ENCODE peak calls at places on chromosomes 6 and 20, in nine cellular contexts. F is suprapubic skin, R is AG04450, G is nephron progenitor cell, T is dorsolateral prefrontal cortex, P is cardiac fibroblast, J is B cell, U is LNCaP clone FGC, Q is foreskin fibroblast. K is an unnamed sample.

GRCh38 chr6:130683761-130684517 is 143.3 kb upstream of the SMLR1 start:
- DNase-seq in F (no peak), R (no peak), G (no peak), T (no peak), P (no peak), J (no peak), U (no peak), Q (no peak), K (no peak)

GRCh38 chr6:143299253-143300166 is 151.0 kb downstream of the ADAT2 start:
- DNase-seq in F (no peak), R (no peak), G (no peak), T (no peak), P (no peak), J (no peak), U (no peak), Q (no peak), K (no peak)

GRCh38 chr6:13803581-13803980 is 10.8 kb downstream of the MCUR1 start:
- DNase-seq in F (no peak), R (no peak), G (no peak), T (no peak), P (no peak), J (no peak), U (no peak), Q (peak), K (no peak)

GRCh38 chr20:32234135-32234808 is 26.6 kb downstream of the POFUT1 start:
- DNase-seq in F (no peak), R (no peak), G (no peak), T (no peak), P (no peak), J (no peak), U (no peak), Q (no peak), K (no peak)

GRCh38 chr6:41698350-41698781 is 37.0 kb downstream of the TFEB start:
- DNase-seq in F (no peak), R (peak), G (no peak), T (no peak), P (peak), J (no peak), U (no peak), Q (peak), K (peak)

GRCh38 chr20:39112196-39112743 is 150.1 kb downstream of the DHX35 start:
- DNase-seq in F (no peak), R (no peak), G (peak), T (peak), P (peak), J (no peak), U (no peak), Q (peak), K (no peak)

GRCh38 chr20:32912688-32913087 is 54.0 kb downstream of the EFCAB8 start:
- DNase-seq in F (no peak), R (no peak), G (no peak), T (no peak), P (no peak), J (no peak), U (no peak), Q (no peak), K (no peak)

GRCh38 chr20:32752458-32753250 is 9.4 kb upstream of the COMMD7 start:
- DNase-seq in F (no peak), R (peak), G (no peak), T (no peak), P (peak), J (no peak), U (no peak), Q (peak), K (no peak)

GRCh38 chr6:117110737-117111136 is 154.6 kb upstream of the VGLL2 start:
- DNase-seq in F (no peak), R (no peak), G (peak), T (no peak), P (no peak), J (no peak), U (no peak), Q (no peak), K (no peak)

GRCh38 chr6:139539852-139540251 is 165.4 kb upstream of the CITED2 start:
- DNase-seq in F (peak), R (peak), G (no peak), T (no peak), P (peak), J (no peak), U (no peak), Q (peak), K (peak)

GRCh38 chr6:36155662-36156061 is 25.3 kb downstream of the MAPK13 start:
- DNase-seq in F (no peak), R (no peak), G (no peak), T (no peak), P (no peak), J (no peak), U (no peak), Q (no peak), K (no peak)

GRCh38 chr6:3726421-3726820 is 25.1 kb downstream of the PXDC1 start:
- DNase-seq in F (no peak), R (no peak), G (no peak), T (no peak), P (no peak), J (no peak), U (no peak), Q (peak), K (no peak)

GRCh38 chr20:42763015-42763414 is 426.7 kb downstream of the PTPRT start:
- DNase-seq in F (no peak), R (no peak), G (no peak), T (no peak), P (no peak), J (no peak), U (no peak), Q (no peak), K (no peak)
- TF ChIP-seq CTCF in F (no peak), R (no peak), G (no peak), T (no peak), P (no peak), J (no peak), U (no peak), Q (no peak), K (no peak)

DNA sequence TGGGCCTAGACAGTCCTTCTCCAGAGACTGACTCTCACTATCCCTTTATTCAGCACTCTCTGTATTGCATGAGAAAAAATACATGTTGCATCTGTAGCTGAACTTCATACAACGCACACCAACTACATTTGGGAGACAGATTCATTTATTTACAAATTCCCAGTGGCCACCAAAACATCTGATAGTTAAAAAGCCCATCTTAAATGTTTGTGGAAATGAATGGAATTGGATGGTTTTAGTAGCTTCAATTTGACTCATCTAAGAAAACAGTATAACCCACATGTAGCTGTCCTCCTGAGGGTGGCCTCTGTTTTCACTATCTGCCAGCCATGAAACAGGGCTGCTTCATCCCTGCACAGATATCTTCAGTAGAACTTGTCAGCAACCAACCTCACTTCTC is 116.3 kb downstream of the PCSK2 start:
- DNase-seq in F (no peak), R (no peak), G (no peak), T (no peak), P (no peak), J (no peak), U (no peak), Q (peak), K (no peak)
- TF ChIP-seq CTCF in F (no peak), R (no peak), G (no peak), T (no peak), P (no peak), J (no peak), U (no peak), Q (no peak), K (no peak)

GRCh38 chr6:73131706-73132105 is 93.6 kb downstream of the KHDC1L start:
- DNase-seq in F (no peak), R (peak), G (no peak), T (no peak), P (peak), J (no peak), U (no peak), Q (peak), K (peak)

GRCh38 chr6:73129653-73130443 is 95.4 kb downstream of the KHDC1L start:
- DNase-seq in F (peak), R (peak), G (peak), T (peak), P (peak), J (peak), U (peak), Q (peak), K (peak)

GRCh38 chr6:73139681-73140080 is 85.6 kb downstream of the KHDC1L start:
- DNase-seq in F (no peak), R (no peak), G (no peak), T (no peak), P (no peak), J (no peak), U (no peak), Q (no peak), K (no peak)

DNA sequence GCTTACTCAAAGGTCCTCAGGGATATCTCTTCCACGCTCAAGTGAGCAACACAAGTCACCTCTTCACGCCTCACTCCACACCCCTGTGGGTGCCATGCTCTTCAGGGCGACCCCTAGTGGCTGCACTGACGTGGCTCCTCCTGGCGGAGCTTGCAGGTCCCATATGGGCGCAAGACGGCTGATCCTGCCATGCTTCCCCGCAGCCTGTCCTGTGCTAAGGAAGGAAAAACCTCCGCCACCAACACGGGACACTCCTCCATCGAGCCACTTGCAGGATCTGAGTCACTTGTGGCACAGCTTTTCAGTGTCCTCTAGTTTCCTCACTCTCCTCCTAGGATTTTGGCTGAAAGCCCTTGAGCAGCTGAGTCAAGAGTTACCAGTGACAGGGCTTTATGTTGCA is 90.7 kb downstream of the KHDC1L start:
- DNase-seq in F (no peak), R (no peak), G (peak), T (peak), P (peak), J (no peak), U (no peak), Q (peak), K (no peak)
- TF ChIP-seq CTCF in F (no peak), R (peak), G (peak), T (peak), P (peak), J (peak), U (peak), Q (no peak), K (peak)

GRCh38 chr6:156933201-156934053 is 156.2 kb downstream of the ARID1B start:
- DNase-seq in F (no peak), R (no peak), G (peak), T (no peak), P (no peak), J (no peak), U (peak), Q (no peak), K (no peak)
- TF ChIP-seq CTCF in F (no peak), R (no peak), G (no peak), T (no peak), P (no peak), J (no peak), U (peak), Q (no peak), K (no peak)

GRCh38 chr6:118283759-118284158 is 264.3 kb upstream of the PLN start:
- DNase-seq in F (no peak), R (peak), G (peak), T (no peak), P (peak), J (no peak), U (peak), Q (peak), K (peak)

GRCh38 chr6:118284736-118285360 is 263.2 kb upstream of the PLN start:
- DNase-seq in F (no peak), R (no peak), G (no peak), T (no peak), P (peak), J (no peak), U (no peak), Q (peak), K (no peak)

GRCh38 chr6:118285791-118286190 is 262.3 kb upstream of the PLN start:
- DNase-seq in F (no peak), R (no peak), G (no peak), T (no peak), P (no peak), J (no peak), U (no peak), Q (peak), K (no peak)

DNA sequence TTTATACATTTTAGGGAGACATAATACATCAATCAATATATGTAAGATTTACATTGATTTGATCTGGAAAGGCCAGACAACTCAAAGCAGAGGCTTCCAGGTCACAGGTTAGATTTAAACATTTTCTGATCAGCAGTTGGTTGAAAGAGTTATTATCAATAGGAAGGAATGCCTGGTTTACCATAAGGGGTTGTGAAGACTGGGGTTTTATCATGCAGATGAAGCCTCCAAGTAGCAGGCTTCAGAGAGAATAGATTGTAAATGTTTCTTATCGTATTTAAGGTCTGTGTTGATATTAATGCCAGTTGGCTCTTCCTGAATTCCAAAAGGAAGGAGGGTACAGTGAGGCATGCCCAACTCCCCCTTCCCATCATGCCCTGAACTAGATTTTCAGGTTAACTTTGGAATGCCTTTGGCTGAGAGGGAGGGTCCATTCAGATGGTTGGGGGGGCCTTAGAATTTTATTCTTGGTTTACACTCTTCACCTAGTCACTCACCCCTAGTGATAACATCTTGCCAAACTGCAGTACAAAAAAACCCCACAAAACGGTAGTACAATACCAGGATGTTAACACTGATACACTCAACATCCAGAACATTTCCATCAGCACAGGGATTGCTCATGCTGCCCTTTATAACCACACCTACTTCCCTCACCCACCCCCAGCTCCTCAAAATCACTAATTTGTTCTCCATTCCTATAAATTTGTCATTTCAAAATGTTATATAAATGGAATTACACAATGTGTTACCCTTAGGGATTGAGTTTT is 259.6 kb upstream of the PLN start:
- DNase-seq in F (no peak), R (no peak), G (no peak), T (no peak), P (peak), J (no peak), U (no peak), Q (peak), K (no peak)
- TF ChIP-seq CTCF in F (no peak), R (peak), G (no peak), T (no peak), P (peak), J (no peak), U (peak), Q (peak), K (peak)

GRCh38 chr6:106223300-106223930 is 102.1 kb downstream of the ATG5 start:
- DNase-seq in F (peak), R (peak), G (peak), T (no peak), P (peak), J (peak), U (peak), Q (peak), K (peak)
- TF ChIP-seq CTCF in F (peak), R (peak), G (peak), T (peak), P (peak), J (peak), U (peak), Q (peak), K (peak)

DNA sequence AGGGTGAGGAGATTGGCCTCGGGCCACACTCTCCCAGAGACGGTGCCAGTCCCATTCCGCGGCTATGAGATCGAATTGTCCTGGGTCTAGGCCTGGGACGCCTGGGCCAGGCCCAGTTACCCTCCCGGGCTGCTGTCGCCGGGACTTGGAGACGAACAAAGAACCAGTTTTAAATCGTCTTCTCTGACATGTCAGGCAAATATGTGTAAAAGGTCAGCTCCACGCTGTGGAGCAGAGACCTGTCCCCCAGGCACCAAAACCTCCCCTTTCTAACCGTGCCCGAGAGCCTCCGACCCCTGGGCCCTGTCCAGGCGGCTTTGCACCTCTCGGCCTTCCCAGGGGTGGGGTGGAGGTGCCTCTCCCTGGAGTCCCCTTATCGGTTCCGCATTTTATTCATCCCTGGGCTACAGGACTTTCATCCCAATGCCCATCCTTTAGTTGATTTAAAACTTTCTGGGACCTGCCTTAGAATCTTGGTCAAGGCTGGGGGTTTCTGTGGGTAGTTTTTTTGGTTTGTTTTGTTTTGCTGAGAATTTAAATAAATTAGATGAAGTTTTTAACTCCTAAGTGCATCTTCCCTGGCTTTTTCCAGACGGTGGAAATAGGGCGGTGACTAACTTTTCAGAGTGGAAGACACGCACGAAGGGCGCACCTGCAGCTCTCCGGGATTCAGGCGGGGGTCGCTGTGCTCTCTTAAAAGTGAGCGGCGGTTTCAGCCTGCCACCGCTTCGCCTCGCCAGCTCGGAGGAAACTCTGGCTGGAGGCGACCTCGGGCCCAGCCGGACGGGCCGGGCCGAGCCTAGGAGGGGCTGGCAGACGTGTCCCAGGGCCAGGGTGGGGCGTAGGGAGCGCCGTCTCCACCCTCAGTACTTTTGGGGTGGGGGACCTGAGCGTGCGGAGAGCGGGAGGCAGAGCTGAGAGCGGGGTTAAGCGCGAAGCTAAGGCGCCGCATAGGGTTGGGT is 6.0 kb upstream of the TFAP2A start:
- DNase-seq in F (no peak), R (no peak), G (peak), T (no peak), P (no peak), J (no peak), U (no peak), Q (no peak), K (no peak)
- TF ChIP-seq CTCF in F (no peak), R (no peak), G (peak), T (no peak), P (no peak), J (no peak), U (no peak), Q (no peak), K (no peak)

GRCh38 chr20:8130840-8131526 is 1.1 kb upstream of the PLCB1 start:
- DNase-seq in F (no peak), R (no peak), G (no peak), T (no peak), P (no peak), J (no peak), U (no peak), Q (no peak), K (no peak)

GRCh38 chr20:8133816-8134451 is 1.9 kb downstream of the PLCB1 start:
- DNase-seq in F (no peak), R (no peak), G (no peak), T (no peak), P (no peak), J (no peak), U (no peak), Q (no peak), K (no peak)

GRCh38 chr20:8131598-8132014 is 460 bp upstream of the PLCB1 start:
- DNase-seq in F (no peak), R (no peak), G (no peak), T (no peak), P (no peak), J (no peak), U (no peak), Q (peak), K (no peak)

GRCh38 chr20:8132632-8133587 is 844 bp downstream of the PLCB1 start:
- DNase-seq in F (peak), R (no peak), G (no peak), T (peak), P (peak), J (no peak), U (no peak), Q (peak), K (no peak)

GRCh38 chr20:8132015-8132631 is at the start of gene PLCB1:
- DNase-seq in F (peak), R (peak), G (peak), T (peak), P (peak), J (peak), U (no peak), Q (peak), K (peak)
- TF ChIP-seq CTCF in F (peak), R (peak), G (peak), T (peak), P (peak), J (peak), U (peak), Q (peak), K (peak)